ENCODE peak calls at places on chromosomes 4 and X, in six cellular contexts. One of them, this sample, is unnamed.

GRCh38 chr4:109574443-109574850 is 14.4 kb downstream of the MCUB start:
- DNase-seq in hypothalamus: no peak
- DNase-seq in GDM1: no peak
- DNase-seq in SJSA1: no peak
- DNase-seq in stimulated activated CD8-positive, alpha-beta memory T cell treated with anti-CD3 and anti-CD28 coated beads, Interleukin-7, amount 100 ng/mL, for 24 hours: no peak
- DNase-seq in suprapubic skin: no peak
- DNase-seq in this sample: no peak

GRCh38 chr4:119962631-119963030 is 104.0 kb downstream of the MAD2L1 start:
- DNase-seq in hypothalamus: no peak
- DNase-seq in GDM1: no peak
- DNase-seq in SJSA1: no peak
- DNase-seq in stimulated activated CD8-positive, alpha-beta memory T cell treated with anti-CD3 and anti-CD28 coated beads, Interleukin-7, amount 100 ng/mL, for 24 hours: no peak
- DNase-seq in suprapubic skin: no peak
- DNase-seq in this sample: no peak

GRCh38 chr4:162285753-162286152 is 122.0 kb upstream of the FSTL5 start:
- DNase-seq in hypothalamus: no peak
- DNase-seq in GDM1: no peak
- DNase-seq in SJSA1: no peak
- DNase-seq in stimulated activated CD8-positive, alpha-beta memory T cell treated with anti-CD3 and anti-CD28 coated beads, Interleukin-7, amount 100 ng/mL, for 24 hours: no peak
- DNase-seq in suprapubic skin: no peak
- DNase-seq in this sample: no peak

GRCh38 chrX:150848914-150849365 is 49.5 kb downstream of the CD99L2 start:
- DNase-seq in hypothalamus: no peak
- DNase-seq in GDM1: no peak
- DNase-seq in SJSA1: no peak
- DNase-seq in stimulated activated CD8-positive, alpha-beta memory T cell treated with anti-CD3 and anti-CD28 coated beads, Interleukin-7, amount 100 ng/mL, for 24 hours: no peak
- DNase-seq in suprapubic skin: no peak
- DNase-seq in this sample: no peak

GRCh38 chr4:2451036-2451520 is 17.8 kb upstream of the RNF4 start:
- DNase-seq in hypothalamus: no peak
- DNase-seq in GDM1: no peak
- DNase-seq in SJSA1: no peak
- DNase-seq in stimulated activated CD8-positive, alpha-beta memory T cell treated with anti-CD3 and anti-CD28 coated beads, Interleukin-7, amount 100 ng/mL, for 24 hours: no peak
- DNase-seq in suprapubic skin: no peak
- DNase-seq in this sample: no peak

GRCh38 chr4:15913631-15913970 is 24.9 kb downstream of the FGFBP1 start:
- DNase-seq in hypothalamus: no peak
- DNase-seq in GDM1: no peak
- DNase-seq in SJSA1: peak; percentile 45
- DNase-seq in stimulated activated CD8-positive, alpha-beta memory T cell treated with anti-CD3 and anti-CD28 coated beads, Interleukin-7, amount 100 ng/mL, for 24 hours: no peak
- DNase-seq in suprapubic skin: no peak
- DNase-seq in this sample: no peak

GRCh38 chr4:45662996-45663395 is 460.9 kb downstream of the GABRG1 start:
- DNase-seq in hypothalamus: peak; percentile 0
- DNase-seq in GDM1: no peak
- DNase-seq in SJSA1: no peak
- DNase-seq in stimulated activated CD8-positive, alpha-beta memory T cell treated with anti-CD3 and anti-CD28 coated beads, Interleukin-7, amount 100 ng/mL, for 24 hours: no peak
- DNase-seq in suprapubic skin: no peak
- DNase-seq in this sample: peak; percentile 34

GRCh38 chr4:111323916-111324315 is 701.0 kb upstream of the PITX2 start:
- DNase-seq in hypothalamus: no peak
- DNase-seq in GDM1: no peak
- DNase-seq in SJSA1: no peak
- DNase-seq in stimulated activated CD8-positive, alpha-beta memory T cell treated with anti-CD3 and anti-CD28 coated beads, Interleukin-7, amount 100 ng/mL, for 24 hours: no peak
- DNase-seq in suprapubic skin: no peak
- DNase-seq in this sample: no peak

GRCh38 chr4:144716778-144717177 is 70.8 kb downstream of the HHIP start:
- DNase-seq in hypothalamus: no peak
- DNase-seq in GDM1: no peak
- DNase-seq in SJSA1: no peak
- DNase-seq in stimulated activated CD8-positive, alpha-beta memory T cell treated with anti-CD3 and anti-CD28 coated beads, Interleukin-7, amount 100 ng/mL, for 24 hours: no peak
- DNase-seq in suprapubic skin: no peak
- DNase-seq in this sample: no peak

GRCh38 chrX:117969782-117970181 is 146.8 kb downstream of the KLHL13 start:
- DNase-seq in hypothalamus: no peak
- DNase-seq in GDM1: no peak
- DNase-seq in SJSA1: no peak
- DNase-seq in stimulated activated CD8-positive, alpha-beta memory T cell treated with anti-CD3 and anti-CD28 coated beads, Interleukin-7, amount 100 ng/mL, for 24 hours: no peak
- DNase-seq in suprapubic skin: no peak
- DNase-seq in this sample: no peak

GRCh38 chrX:989959-990510 is 222.4 kb downstream of the CRLF2 start:
- DNase-seq in hypothalamus: peak; percentile 77
- DNase-seq in GDM1: no peak
- DNase-seq in SJSA1: no peak
- DNase-seq in stimulated activated CD8-positive, alpha-beta memory T cell treated with anti-CD3 and anti-CD28 coated beads, Interleukin-7, amount 100 ng/mL, for 24 hours: no peak
- DNase-seq in suprapubic skin: peak; percentile 80
- DNase-seq in this sample: no peak

GRCh38 chr4:25160714-25161598 is 707 bp upstream of the SEPSECS start:
- DNase-seq in hypothalamus: no peak
- DNase-seq in GDM1: no peak
- DNase-seq in SJSA1: no peak
- DNase-seq in stimulated activated CD8-positive, alpha-beta memory T cell treated with anti-CD3 and anti-CD28 coated beads, Interleukin-7, amount 100 ng/mL, for 24 hours: no peak
- DNase-seq in suprapubic skin: no peak
- DNase-seq in this sample: no peak

GRCh38 chrX:38437093-38437492 is 84.7 kb downstream of the OTC start:
- DNase-seq in hypothalamus: no peak
- DNase-seq in GDM1: no peak
- DNase-seq in SJSA1: no peak
- DNase-seq in stimulated activated CD8-positive, alpha-beta memory T cell treated with anti-CD3 and anti-CD28 coated beads, Interleukin-7, amount 100 ng/mL, for 24 hours: no peak
- DNase-seq in suprapubic skin: no peak
- DNase-seq in this sample: no peak

GRCh38 chr4:54942735-54943134 is 182.7 kb downstream of the KDR start:
- DNase-seq in hypothalamus: no peak
- DNase-seq in GDM1: peak; percentile 50
- DNase-seq in SJSA1: no peak
- DNase-seq in stimulated activated CD8-positive, alpha-beta memory T cell treated with anti-CD3 and anti-CD28 coated beads, Interleukin-7, amount 100 ng/mL, for 24 hours: no peak
- DNase-seq in suprapubic skin: no peak
- DNase-seq in this sample: no peak

GRCh38 chr4:144658908-144659307 is 13.0 kb downstream of the HHIP start:
- DNase-seq in hypothalamus: no peak
- DNase-seq in GDM1: no peak
- DNase-seq in SJSA1: no peak
- DNase-seq in stimulated activated CD8-positive, alpha-beta memory T cell treated with anti-CD3 and anti-CD28 coated beads, Interleukin-7, amount 100 ng/mL, for 24 hours: no peak
- DNase-seq in suprapubic skin: no peak
- DNase-seq in this sample: no peak

GRCh38 chr4:109411964-109412363 is 21.7 kb upstream of the SEC24B start:
- DNase-seq in hypothalamus: peak; percentile 33
- DNase-seq in GDM1: no peak
- DNase-seq in SJSA1: no peak
- DNase-seq in stimulated activated CD8-positive, alpha-beta memory T cell treated with anti-CD3 and anti-CD28 coated beads, Interleukin-7, amount 100 ng/mL, for 24 hours: no peak
- DNase-seq in suprapubic skin: no peak
- DNase-seq in this sample: peak; percentile 52